ENCODE peak calls at places on chromosomes 12 and 14, in nine cellular contexts. L, Q, F, K, O, U, Z, C and V are unnamed samples.
A peak's percentile ranks its signal among the peaks of the same experiment; 100 is the strongest.

GRCh38 chr12:46752396-46752795 is 73.4 kb downstream of the SLC38A4 start:
- DNase-seq in L (no peak), Q (no peak), F (no peak), K (no peak), O (no peak), U (no peak), Z (no peak), C (no peak), V (no peak)

GRCh38 chr12:121718653-121719239 is 6.2 kb downstream of the TMEM120B start:
- DNase-seq in L (peak; percentile 77), Q (no peak), F (no peak), K (no peak), O (no peak), U (no peak), Z (no peak), C (no peak), V (no peak)

GRCh38 chr12:94603434-94604068 is 46.8 kb downstream of the TMCC3 start:
- DNase-seq in L (peak; percentile 46), Q (no peak), F (no peak), K (peak; percentile 50), O (no peak), U (no peak), Z (no peak), C (no peak), V (no peak)

GRCh38 chr14:24279301-24280186 is 8.1 kb upstream of the RABGGTA start:
- DNase-seq in L (no peak), Q (no peak), F (no peak), K (no peak), O (no peak), U (no peak), Z (peak; percentile 6), C (peak; percentile 75), V (no peak)

GRCh38 chr14:76421662-76422061 is 45.7 kb downstream of the ESRRB start:
- DNase-seq in L (no peak), Q (no peak), F (no peak), K (no peak), O (no peak), U (no peak), Z (no peak), C (no peak), V (no peak)

GRCh38 chr12:25769076-25769945 is 189.2 kb upstream of the RASSF8 start:
- DNase-seq in L (no peak), Q (no peak), F (no peak), K (no peak), O (no peak), U (no peak), Z (peak; percentile 90), C (no peak), V (no peak)

GRCh38 chr12:2958432-2959193 is 584 bp upstream of the TEAD4 start:
- DNase-seq in L (peak; percentile 91), Q (peak; percentile 86), F (peak; percentile 21), K (no peak), O (no peak), U (no peak), Z (peak; percentile 72), C (no peak), V (peak; percentile 37)

GRCh38 chr12:6773662-6774351 is 1.5 kb downstream of the LAG3 start:
- DNase-seq in L (no peak), Q (no peak), F (no peak), K (peak; percentile 57), O (no peak), U (no peak), Z (no peak), C (no peak), V (no peak)

GRCh38 chr12:9041321-9041720 is 52.0 kb downstream of the KLRG1 start:
- DNase-seq in L (no peak), Q (no peak), F (no peak), K (no peak), O (no peak), U (no peak), Z (peak; percentile 46), C (no peak), V (no peak)

GRCh38 chr14:104745431-104745830 is 7.5 kb upstream of the SIVA1 start:
- DNase-seq in L (no peak), Q (peak; percentile 51), F (no peak), K (no peak), O (no peak), U (no peak), Z (no peak), C (no peak), V (no peak)

GRCh38 chr12:44863867-44864266 is 12.2 kb downstream of the NELL2 start:
- DNase-seq in L (no peak), Q (no peak), F (no peak), K (no peak), O (no peak), U (no peak), Z (no peak), C (no peak), V (no peak)

GRCh38 chr14:36976571-36977023 is 195.8 kb downstream of the SLC25A21 start:
- DNase-seq in L (no peak), Q (no peak), F (no peak), K (no peak), O (no peak), U (no peak), Z (peak; percentile 64), C (no peak), V (no peak)

GRCh38 chr12:110908377-110909136 is 11.8 kb downstream of the MYL2 start:
- DNase-seq in L (no peak), Q (no peak), F (no peak), K (no peak), O (no peak), U (no peak), Z (no peak), C (no peak), V (no peak)

GRCh38 chr14:26255213-26255612 is 342.6 kb downstream of the NOVA1 start:
- DNase-seq in L (peak; percentile 28), Q (no peak), F (peak; percentile 25), K (no peak), O (no peak), U (no peak), Z (peak; percentile 68), C (no peak), V (no peak)

GRCh38 chr12:78442454-78442801 is 422.1 kb upstream of the SYT1 start:
- DNase-seq in L (no peak), Q (no peak), F (no peak), K (no peak), O (no peak), U (no peak), Z (peak; percentile 66), C (no peak), V (no peak)

GRCh38 chr12:18158774-18159557 is 69.0 kb upstream of the RERGL start:
- DNase-seq in L (peak; percentile 19), Q (no peak), F (no peak), K (peak; percentile 21), O (no peak), U (no peak), Z (peak; percentile 49), C (peak; percentile 12), V (no peak)

GRCh38 chr12:132458441-132459225 is 31.3 kb upstream of the FBRSL1 start:
- DNase-seq in L (no peak), Q (peak; percentile 38), F (no peak), K (no peak), O (no peak), U (no peak), Z (no peak), C (no peak), V (no peak)

GRCh38 chr12:104747956-104748355 is 210.1 kb downstream of the SLC41A2 start:
- DNase-seq in L (no peak), Q (no peak), F (no peak), K (no peak), O (no peak), U (no peak), Z (no peak), C (peak; percentile 31), V (no peak)

GRCh38 chr12:124668602-124669001 is 101.2 kb upstream of the NCOR2 start:
- DNase-seq in L (no peak), Q (no peak), F (no peak), K (no peak), O (no peak), U (no peak), Z (no peak), C (no peak), V (no peak)

GRCh38 chr14:71783786-71784185 is 148.4 kb upstream of the RGS6 start:
- DNase-seq in L (no peak), Q (no peak), F (no peak), K (no peak), O (no peak), U (no peak), Z (no peak), C (no peak), V (no peak)

GRCh38 chr14:52014601-52015267 is 25.4 kb downstream of the RTRAF start:
- DNase-seq in L (no peak), Q (peak; percentile 40), F (no peak), K (no peak), O (no peak), U (no peak), Z (no peak), C (peak; percentile 88), V (no peak)

GRCh38 chr14:88468396-88468795 is 82.9 kb downstream of the SPATA7 start:
- DNase-seq in L (no peak), Q (no peak), F (no peak), K (no peak), O (no peak), U (no peak), Z (peak; percentile 37), C (no peak), V (no peak)

GRCh38 chr12:110874351-110874750 is 27.6 kb downstream of the CCDC63 start:
- DNase-seq in L (no peak), Q (no peak), F (no peak), K (no peak), O (no peak), U (no peak), Z (no peak), C (no peak), V (no peak)

GRCh38 chr14:50801706-50802105 is 29.3 kb downstream of the NIN start:
- DNase-seq in L (no peak), Q (no peak), F (no peak), K (no peak), O (no peak), U (no peak), Z (peak; percentile 59), C (no peak), V (no peak)

GRCh38 chr12:128818065-128819022 is 5.4 kb downstream of the SLC15A4 start:
- DNase-seq in L (no peak), Q (no peak), F (no peak), K (no peak), O (no peak), U (no peak), Z (peak; percentile 71), C (no peak), V (no peak)

GRCh38 chr12:6494968-6495367 is 1.1 kb downstream of the NCAPD2 start:
- DNase-seq in L (no peak), Q (no peak), F (no peak), K (no peak), O (no peak), U (no peak), Z (peak; percentile 41), C (no peak), V (no peak)

GRCh38 chr12:108308432-108308831 is 30.7 kb downstream of the CMKLR1 start:
- DNase-seq in L (no peak), Q (no peak), F (no peak), K (no peak), O (no peak), U (no peak), Z (peak; percentile 34), C (no peak), V (no peak)

GRCh38 chr12:13425766-13426165 is 229.2 kb downstream of the EMP1 start:
- DNase-seq in L (no peak), Q (no peak), F (no peak), K (no peak), O (no peak), U (no peak), Z (peak; percentile 88), C (no peak), V (no peak)

GRCh38 chr12:64102339-64102738 is 119.8 kb downstream of the KICS2 start:
- DNase-seq in L (no peak), Q (no peak), F (no peak), K (no peak), O (no peak), U (no peak), Z (peak; percentile 87), C (no peak), V (no peak)

GRCh38 chr12:65695077-65695865 is 129.0 kb upstream of the HMGA2 start:
- DNase-seq in L (no peak), Q (no peak), F (no peak), K (no peak), O (no peak), U (no peak), Z (peak; percentile 98), C (peak; percentile 4), V (no peak)

GRCh38 chr12:68828669-68829068 is 20.7 kb downstream of the MDM2 start:
- DNase-seq in L (no peak), Q (no peak), F (no peak), K (no peak), O (no peak), U (no peak), Z (no peak), C (no peak), V (no peak)